ENCODE peak calls at places on chromosome X, in five cellular contexts. K, J, D, E and W are unnamed samples.

GRCh38 chrX:40158036-40158706 is 60.4 kb upstream of the BCOR start:
- DNase-seq in D (peak), K (peak), E (no peak), J (peak), W (peak)

GRCh38 chrX:121579016-121579760 is 531.8 kb downstream of the GLUD2 start:
- DNase-seq in E (no peak), D (no peak), J (peak), K (peak), W (no peak)

GRCh38 chrX:13216139-13216538 is 103.7 kb downstream of the ATXN3L start:
- DNase-seq in K (no peak), D (no peak), J (no peak), E (no peak), W (no peak)

GRCh38 chrX:105821471-105822081 is 763 bp upstream of the NRK start:
- DNase-seq in E (no peak), J (peak), D (no peak), K (peak), W (no peak)

GRCh38 chrX:133497356-133497755 is 82.1 kb upstream of the GPC4 start:
- DNase-seq in D (no peak), E (no peak), K (peak), J (no peak), W (no peak)

GRCh38 chrX:111585337-111585736 is 73.9 kb downstream of the SERTM2 start:
- DNase-seq in K (peak), D (no peak), J (peak), E (no peak), W (no peak)

GRCh38 chrX:25020391-25021131 is 4.8 kb upstream of the ARX start:
- DNase-seq in D (no peak), E (no peak), J (peak), K (peak), W (no peak)

GRCh38 chrX:40068048-40068447 is 29.7 kb downstream of the BCOR start:
- DNase-seq in E (no peak), D (peak), K (peak), J (no peak), W (no peak)

GRCh38 chrX:54920610-54921426 is at the start of gene TRO:
- DNase-seq in E (no peak), D (no peak), J (peak), K (peak), W (no peak)

GRCh38 chrX:44915361-44915868 is 42.4 kb downstream of the KDM6A start:
- DNase-seq in D (no peak), K (peak), J (no peak), E (no peak), W (no peak)

GRCh38 chrX:106378616-106379015 is 210.5 kb downstream of the PWWP3B start:
- DNase-seq in J (no peak), E (no peak), D (no peak), K (no peak), W (no peak)

GRCh38 chrX:153733651-153734240 is 9.1 kb downstream of the ABCD1 start:
- DNase-seq in K (no peak), E (no peak), J (no peak), D (no peak), W (no peak)

GRCh38 chrX:129957241-129958099 is 25.0 kb upstream of the BCORL1 start:
- DNase-seq in J (peak), E (peak), K (peak), D (peak), W (peak)

GRCh38 chrX:10158279-10158939 is 1.6 kb downstream of the CLCN4 start:
- DNase-seq in E (no peak), K (peak), D (no peak), J (peak), W (no peak)

GRCh38 chrX:8873102-8873501 is 71.9 kb upstream of the FAM9A start:
- DNase-seq in E (no peak), D (no peak), K (no peak), J (no peak), W (no peak)

GRCh38 chrX:30957753-30958152 is 68.7 kb upstream of the TAB3 start:
- DNase-seq in D (no peak), K (peak), J (peak), E (no peak), W (no peak)

GRCh38 chrX:53685711-53686110 is 808 bp downstream of the HUWE1 start:
- DNase-seq in J (no peak), D (no peak), K (no peak), E (no peak), W (no peak)

GRCh38 chrX:18828832-18829404 is 121.5 kb downstream of the PPEF1 start:
- DNase-seq in J (no peak), E (no peak), K (no peak), D (no peak), W (no peak)

DNA sequence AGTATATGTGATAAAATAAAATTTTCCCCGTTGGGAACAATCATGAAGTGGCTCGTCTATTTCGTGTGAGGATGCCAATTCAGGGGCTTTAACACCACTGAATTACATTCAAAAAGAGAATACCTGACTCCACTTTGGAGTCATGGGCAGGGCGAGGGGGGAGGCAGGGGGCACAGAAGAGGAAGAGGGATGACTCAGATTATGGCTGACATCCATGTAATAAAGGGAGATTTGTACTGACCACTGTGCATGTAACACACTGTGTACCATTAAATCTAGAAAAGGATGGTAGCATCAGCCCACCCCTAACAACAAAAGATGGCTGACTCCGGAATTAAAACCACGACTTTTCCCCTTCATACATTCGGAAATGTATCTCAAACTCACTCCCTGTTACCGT is 1.3 kb downstream of the SLC9A7 start:
- DNase-seq in K (no peak), E (no peak), D (no peak), J (no peak), W (no peak)
- H3K27ac ChIP-seq in K (no peak), E (no peak), D (no peak), J (no peak), W (no peak)

DNA sequence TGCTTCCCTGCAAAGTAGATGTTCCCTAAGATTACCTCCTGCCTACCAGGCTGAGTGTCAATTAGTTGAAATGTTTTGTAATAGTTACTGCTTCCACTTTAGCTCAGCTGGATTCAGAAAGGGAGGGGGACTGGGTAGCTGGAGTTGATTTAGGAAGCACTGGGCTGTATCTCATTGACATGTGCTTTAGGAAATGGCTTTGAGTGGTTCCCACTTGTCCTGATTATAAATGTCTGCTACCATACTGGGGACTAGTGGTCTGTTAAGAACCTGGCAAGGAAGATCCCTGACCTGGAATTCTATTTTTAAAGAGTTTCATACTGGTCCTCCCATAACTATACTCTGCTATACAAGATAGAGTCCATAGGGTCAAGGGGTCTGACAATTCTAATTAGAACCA is 363.9 kb upstream of the PPP1R2C start:
- DNase-seq in D (no peak), J (peak), E (no peak), K (no peak), W (no peak)
- H3K27ac ChIP-seq in D (no peak), J (no peak), E (no peak), K (no peak), W (no peak)

GRCh38 chrX:74284391-74284952 is 19.5 kb upstream of the ZCCHC13 start:
- DNase-seq in J (no peak), D (no peak), E (no peak), K (no peak), W (no peak)
- H3K27ac ChIP-seq in J (no peak), D (no peak), E (no peak), K (no peak), W (no peak)

GRCh38 chrX:49103637-49104036 is 19.9 kb downstream of the GPKOW start:
- DNase-seq in K (no peak), E (no peak), J (no peak), D (no peak), W (no peak)
- H3K27ac ChIP-seq in K (no peak), E (no peak), J (no peak), D (no peak), W (no peak)

DNA sequence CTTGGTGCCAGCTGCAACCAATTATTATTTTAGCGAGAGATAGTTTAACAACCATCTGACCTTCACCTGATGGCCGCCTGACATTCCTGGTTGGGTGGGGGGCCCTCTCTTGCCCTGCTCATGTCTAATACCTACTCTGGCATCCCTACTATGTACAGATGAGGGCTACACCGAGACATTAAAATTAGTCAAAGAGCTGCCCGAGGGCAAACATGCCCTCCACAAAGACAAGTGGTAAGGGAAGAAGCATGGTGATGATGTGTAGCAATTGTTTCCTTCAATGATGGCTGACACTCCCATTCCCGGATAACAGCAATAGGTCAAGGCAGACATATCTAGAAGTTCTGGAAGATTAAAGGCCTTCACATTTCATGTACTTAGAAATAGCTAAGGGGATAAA is 49.6 kb downstream of the MAP7D3 start:
- DNase-seq in J (no peak), K (no peak), E (no peak), D (no peak), W (no peak)
- H3K27ac ChIP-seq in J (no peak), K (no peak), E (peak), D (no peak), W (peak)

GRCh38 chrX:64394874-64395567 is at the start of gene MTMR8:
- DNase-seq in E (peak), J (peak), K (peak), D (peak), W (peak)
- H3K27ac ChIP-seq in E (no peak), J (no peak), K (no peak), D (no peak), W (peak)

DNA sequence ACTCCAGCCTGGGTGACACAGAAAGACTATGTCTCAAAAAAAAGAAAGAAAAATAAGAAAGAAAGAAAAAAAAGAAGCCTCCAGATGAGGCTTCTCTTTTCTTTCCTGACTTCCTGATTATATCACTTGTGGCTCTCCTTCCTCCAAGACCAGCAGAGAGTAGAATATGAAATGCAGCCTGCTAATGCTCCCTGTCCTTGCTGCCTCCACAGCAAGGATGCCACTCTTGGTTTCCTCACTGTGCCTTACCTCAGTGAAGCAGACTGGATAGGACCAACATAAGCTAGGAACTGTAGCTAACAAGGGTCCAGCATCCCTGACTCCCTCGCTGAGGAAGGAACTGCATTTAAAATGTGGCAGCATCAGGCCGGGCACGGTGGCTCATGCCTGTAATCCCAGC is 11.7 kb downstream of the SLC25A43 start:
- DNase-seq in K (no peak), D (no peak), J (no peak), E (no peak), W (no peak)
- H3K27ac ChIP-seq in K (no peak), D (no peak), J (no peak), E (no peak), W (peak)

GRCh38 chrX:21973321-21974010 is 33.0 kb downstream of the SMS start:
- DNase-seq in K (peak), D (no peak), E (no peak), J (no peak), W (no peak)
- H3K27ac ChIP-seq in K (no peak), D (no peak), E (peak), J (peak), W (peak)